ENCODE peak calls at places on chromosomes 16 and 17, in seven cellular contexts. X, R, T, M, C, V and N are unnamed samples.

GRCh38 chr17:68033636-68034451 is 1.7 kb upstream of the KPNA2 start:
- DNase-seq in R (peak), M (peak), T (peak), X (no peak), V (peak), C (peak), N (peak)

GRCh38 chr16:26889751-26890150 is 177.0 kb upstream of the C16orf82 start:
- DNase-seq in T (no peak), X (no peak), R (no peak), C (no peak), V (no peak), M (no peak), N (no peak)

GRCh38 chr16:28064706-28065249 is 1.3 kb upstream of the GSG1L start:
- DNase-seq in T (no peak), M (no peak), R (no peak), X (no peak), C (no peak), V (no peak), N (no peak)

GRCh38 chr16:55390838-55391237 is 66.8 kb downstream of the IRX6 start:
- DNase-seq in C (no peak), V (no peak), M (no peak), R (no peak), X (no peak), T (no peak), N (no peak)

GRCh38 chr16:25228372-25228771 is 11.6 kb downstream of the AQP8 start:
- DNase-seq in T (no peak), V (no peak), R (no peak), C (no peak), X (no peak), M (no peak), N (no peak)

GRCh38 chr17:10605221-10605783 is 51.8 kb downstream of the MYH3 start:
- DNase-seq in R (no peak), V (no peak), X (no peak), M (no peak), T (no peak), C (no peak), N (no peak)

GRCh38 chr16:90010676-90011075 is 8.6 kb downstream of the DBNDD1 start:
- DNase-seq in V (no peak), T (no peak), M (no peak), X (no peak), C (no peak), R (no peak), N (no peak)

GRCh38 chr17:1060991-1061390 is 64.1 kb downstream of the TIMM22 start:
- DNase-seq in T (peak), C (peak), R (no peak), M (no peak), V (no peak), X (no peak), N (peak)

GRCh38 chr16:1432388-1433262 is 1.7 kb downstream of the PERCC1 start:
- DNase-seq in R (no peak), C (no peak), X (no peak), M (no peak), V (no peak), T (no peak), N (no peak)

GRCh38 chr17:77546772-77547201 is 406.0 kb downstream of the SEC14L1 start:
- DNase-seq in R (peak), V (no peak), X (no peak), M (no peak), T (no peak), C (no peak), N (peak)

GRCh38 chr17:42846594-42847280 is 2.4 kb downstream of the AOC2 start:
- DNase-seq in M (no peak), T (peak), R (no peak), X (no peak), V (no peak), C (no peak), N (peak)

GRCh38 chr16:66274335-66275110 is 92.0 kb upstream of the CDH5 start:
- DNase-seq in C (peak), V (peak), R (no peak), T (peak), X (no peak), M (no peak), N (peak)

GRCh38 chr17:31750578-31750977 is 108.5 kb downstream of the COPRS start:
- DNase-seq in C (no peak), T (no peak), V (no peak), M (no peak), R (no peak), X (no peak), N (no peak)

GRCh38 chr16:27431773-27432599 is 30.0 kb downstream of the IL21R start:
- DNase-seq in R (no peak), X (no peak), M (peak), C (no peak), T (peak), V (no peak), N (no peak)

GRCh38 chr16:57115504-57116182 is 23.3 kb downstream of the CPNE2 start:
- DNase-seq in X (no peak), R (no peak), M (no peak), T (no peak), C (no peak), V (peak), N (peak)

GRCh38 chr16:8894736-8895334 is 12.7 kb downstream of the LITAFD start:
- DNase-seq in T (no peak), V (no peak), R (no peak), C (no peak), X (no peak), M (no peak), N (no peak)

GRCh38 chr17:17628388-17629008 is 37.0 kb upstream of the PEMT start:
- DNase-seq in M (no peak), T (no peak), X (peak), R (no peak), V (no peak), C (no peak), N (no peak)

GRCh38 chr16:27969574-27969973 is 93.9 kb downstream of the GSG1L start:
- DNase-seq in X (no peak), T (peak), M (no peak), R (no peak), C (no peak), V (no peak), N (no peak)

GRCh38 chr17:32487460-32488176 is 825 bp downstream of the CDK5R1 start:
- DNase-seq in X (no peak), M (peak), T (peak), V (no peak), C (peak), R (peak), N (peak)

GRCh38 chr16:2033057-2033911 is 6.6 kb downstream of the NHERF2 start:
- DNase-seq in X (no peak), R (peak), C (no peak), M (no peak), V (no peak), T (no peak), N (peak)

GRCh38 chr17:59381716-59382570 is 50.5 kb downstream of the YPEL2 start:
- DNase-seq in R (no peak), M (no peak), T (no peak), X (no peak), C (no peak), V (no peak), N (no peak)

GRCh38 chr17:47918003-47918402 is 22.0 kb downstream of the SP2 start:
- DNase-seq in C (no peak), M (no peak), T (peak), V (no peak), X (no peak), R (no peak), N (no peak)

GRCh38 chr17:65572581-65573282 is 11.3 kb upstream of the AXIN2 start:
- DNase-seq in M (no peak), C (no peak), R (no peak), T (no peak), V (no peak), X (no peak), N (no peak)

GRCh38 chr16:56233795-56234566 is 42.7 kb downstream of the GNAO1 start:
- DNase-seq in T (no peak), C (no peak), X (no peak), V (no peak), M (no peak), R (no peak), N (no peak)

GRCh38 chr17:71055128-71055527 is 885.8 kb downstream of the KCNJ2 start:
- DNase-seq in V (no peak), T (peak), M (no peak), C (no peak), R (no peak), X (no peak), N (no peak)

GRCh38 chr16:47258874-47259461 is 115.2 kb upstream of the NETO2 start:
- DNase-seq in V (peak), C (peak), X (no peak), T (peak), R (peak), M (peak), N (no peak)

GRCh38 chr17:79221597-79221996 is 147.0 kb downstream of the ENGASE start:
- DNase-seq in X (no peak), C (no peak), R (no peak), M (no peak), T (no peak), V (peak), N (no peak)

GRCh38 chr17:39747745-39748144 is 10.0 kb downstream of the GRB7 start:
- DNase-seq in C (no peak), X (no peak), R (no peak), M (no peak), T (no peak), V (no peak), N (no peak)

GRCh38 chr17:2064980-2065785 is 10.3 kb downstream of the HIC1 start:
- DNase-seq in V (no peak), X (no peak), C (peak), M (peak), R (no peak), T (peak), N (no peak)

GRCh38 chr17:80097307-80097630 is 4.1 kb upstream of the GAA start:
- DNase-seq in T (no peak), C (no peak), V (no peak), X (no peak), M (no peak), R (no peak), N (no peak)